ENCODE peak calls at places on chromosome 2, in six cellular contexts. One of them, this sample, is unnamed. For H3F3A, the result is how much of the 10 kb centered on the place peaks cover.

GRCh38 chr2:27001851-27002369 is 30.9 kb upstream of the TMEM214 start:
- DNase-seq in PC-3: peak
- DNase-seq in GM23248: no peak
- DNase-seq in GM23338: peak
- DNase-seq in MM.1S: no peak
- DNase-seq in neural progenitor cell: no peak
- DNase-seq in this sample: no peak

GRCh38 chr2:234556848-234557573 is 60.1 kb upstream of the ARL4C start:
- DNase-seq in PC-3: peak
- DNase-seq in GM23248: peak
- DNase-seq in GM23338: no peak
- DNase-seq in MM.1S: no peak
- DNase-seq in neural progenitor cell: no peak
- DNase-seq in this sample: peak

GRCh38 chr2:241984271-241984655 is 114.7 kb downstream of the RTP5 start:
- DNase-seq in PC-3: no peak
- DNase-seq in GM23248: no peak
- DNase-seq in GM23338: no peak
- DNase-seq in MM.1S: no peak
- DNase-seq in neural progenitor cell: no peak
- DNase-seq in this sample: no peak

GRCh38 chr2:12051831-12052230 is 305.4 kb downstream of the LPIN1 start:
- DNase-seq in PC-3: peak
- DNase-seq in GM23248: peak
- DNase-seq in GM23338: no peak
- DNase-seq in MM.1S: no peak
- DNase-seq in neural progenitor cell: no peak
- DNase-seq in this sample: no peak

GRCh38 chr2:119024568-119024967 is 82.6 kb downstream of the MARCO start:
- DNase-seq in PC-3: no peak
- DNase-seq in GM23248: no peak
- DNase-seq in GM23338: no peak
- DNase-seq in MM.1S: no peak
- DNase-seq in neural progenitor cell: no peak
- DNase-seq in this sample: no peak

GRCh38 chr2:5926896-5927512 is 234.8 kb downstream of the SOX11 start:
- DNase-seq in PC-3: no peak
- DNase-seq in GM23248: no peak
- DNase-seq in GM23338: no peak
- DNase-seq in MM.1S: no peak
- DNase-seq in neural progenitor cell: no peak
- DNase-seq in this sample: no peak

GRCh38 chr2:218267259-218267658 is 2.7 kb downstream of the AAMP start:
- DNase-seq in PC-3: no peak
- DNase-seq in GM23248: no peak
- DNase-seq in GM23338: no peak
- DNase-seq in MM.1S: no peak
- DNase-seq in neural progenitor cell: no peak
- DNase-seq in this sample: no peak

GRCh38 chr2:102100371-102101096 is 42.0 kb upstream of the IL1R1 start:
- DNase-seq in PC-3: peak
- DNase-seq in GM23248: peak
- DNase-seq in GM23338: no peak
- DNase-seq in MM.1S: no peak
- DNase-seq in neural progenitor cell: no peak
- DNase-seq in this sample: peak

GRCh38 chr2:57760448-57760847 is 286.2 kb upstream of the VRK2 start:
- DNase-seq in PC-3: peak
- DNase-seq in GM23248: no peak
- DNase-seq in GM23338: peak
- DNase-seq in MM.1S: no peak
- DNase-seq in neural progenitor cell: peak
- DNase-seq in this sample: no peak

GRCh38 chr2:233404227-233404626 is 49.9 kb downstream of the DGKD start:
- DNase-seq in PC-3: peak
- DNase-seq in GM23248: peak
- DNase-seq in GM23338: peak
- DNase-seq in MM.1S: peak
- DNase-seq in neural progenitor cell: peak
- DNase-seq in this sample: peak

GRCh38 chr2:98828793-98829371 is 98.0 kb upstream of the MGAT4A start:
- DNase-seq in PC-3: peak
- DNase-seq in GM23248: no peak
- DNase-seq in GM23338: no peak
- DNase-seq in MM.1S: no peak
- DNase-seq in neural progenitor cell: no peak
- DNase-seq in this sample: no peak

DNA sequence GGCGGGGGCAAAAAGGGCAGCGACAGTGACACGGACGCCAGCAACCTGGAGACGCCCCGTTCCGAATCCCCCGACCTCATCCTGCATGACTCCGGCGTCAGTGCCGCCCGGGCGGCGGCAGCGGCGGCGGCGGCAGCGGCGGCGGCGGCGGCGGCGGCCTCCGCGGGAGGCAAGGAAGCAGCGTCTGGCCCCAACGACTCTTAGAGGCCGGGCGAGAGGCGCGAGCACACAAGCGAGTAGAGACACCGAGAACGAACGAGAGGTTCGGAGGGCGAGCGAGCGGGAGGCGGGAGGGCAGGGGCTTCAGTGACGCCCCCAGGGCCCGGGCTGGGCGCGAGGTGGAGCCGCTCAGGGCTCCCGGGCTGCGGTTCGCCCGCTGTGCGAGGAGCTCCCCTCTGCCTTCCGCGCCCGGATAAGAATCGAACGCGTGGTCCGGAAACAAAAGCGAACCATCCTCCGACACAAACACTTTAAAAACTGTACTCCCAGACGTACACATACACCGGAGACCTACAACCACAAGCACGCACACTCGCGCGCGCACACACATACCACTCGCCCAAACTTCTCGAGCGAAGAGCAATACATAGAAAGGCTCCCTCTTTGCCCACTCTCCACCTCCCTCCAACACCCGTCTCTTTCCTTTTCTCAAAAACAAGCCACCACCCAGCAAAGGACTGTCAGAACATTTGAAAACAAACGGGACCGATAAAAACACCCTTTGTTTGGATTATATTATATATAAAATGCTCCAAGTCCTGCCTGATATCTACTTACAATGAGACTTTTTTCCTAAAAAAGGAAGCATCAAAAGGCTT is 2.8 kb downstream of the SP9 start:
- DNase-seq in PC-3: no peak
- DNase-seq in GM23248: no peak
- DNase-seq in GM23338: peak
- DNase-seq in MM.1S: peak
- DNase-seq in neural progenitor cell: peak
- DNase-seq in this sample: no peak
- TF ChIP-seq EZH2 in PC-3: no peak
- TF ChIP-seq EZH2 in GM23248: no peak
- TF ChIP-seq EZH2 in GM23338: peak
- TF ChIP-seq EZH2 in MM.1S: no peak
- TF ChIP-seq EZH2 in neural progenitor cell: no peak
- TF ChIP-seq EZH2 in this sample: no peak

DNA sequence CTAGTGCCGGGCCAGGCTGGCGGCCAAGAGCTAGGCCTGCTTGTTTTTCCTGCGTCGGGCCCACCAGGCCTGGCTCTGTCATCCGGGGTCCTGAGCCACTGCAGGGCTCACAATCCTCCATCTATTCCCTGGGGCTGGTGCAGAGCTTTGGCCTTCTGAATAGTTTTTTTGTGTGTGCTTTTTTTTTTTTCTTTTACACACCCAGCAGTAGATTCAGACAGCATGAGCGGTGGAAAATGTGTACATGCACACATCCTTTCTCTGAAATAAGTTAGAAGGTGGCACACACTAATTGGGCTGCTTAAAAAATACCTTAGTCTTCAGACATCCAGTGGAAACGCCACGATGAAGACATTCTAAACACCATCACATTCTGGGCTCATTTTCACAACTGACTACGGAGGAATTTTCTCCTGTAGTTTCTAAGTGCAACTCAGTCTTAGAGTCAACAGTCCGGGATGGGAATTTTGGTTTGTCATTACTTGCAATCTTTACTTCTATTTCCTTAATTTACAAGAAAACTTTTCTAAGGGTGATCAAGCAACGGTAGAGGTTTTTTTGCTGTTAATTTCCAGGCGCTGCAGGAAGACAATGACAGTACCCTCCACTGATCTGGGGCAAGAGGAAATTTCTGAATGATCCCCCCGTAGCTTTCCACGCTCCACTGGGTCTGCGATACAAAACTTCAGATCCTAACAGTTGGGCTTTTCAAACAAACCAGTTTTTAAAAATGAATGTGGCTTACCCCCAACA is 6.0 kb downstream of the ZFP36L2 start:
- DNase-seq in PC-3: peak
- DNase-seq in GM23248: peak
- DNase-seq in GM23338: no peak
- DNase-seq in MM.1S: peak
- DNase-seq in neural progenitor cell: no peak
- DNase-seq in this sample: no peak
- H3F3A ChIP-seq in PC-3: under half
- H3F3A ChIP-seq in GM23248: under half
- H3F3A ChIP-seq in GM23338: under half
- H3F3A ChIP-seq in MM.1S: half or more
- H3F3A ChIP-seq in neural progenitor cell: half or more
- H3F3A ChIP-seq in this sample: half or more

GRCh38 chr2:120344214-120344990 is 1.5 kb upstream of the INHBB start:
- DNase-seq in PC-3: peak
- DNase-seq in GM23248: peak
- DNase-seq in GM23338: peak
- DNase-seq in MM.1S: no peak
- DNase-seq in neural progenitor cell: peak
- DNase-seq in this sample: peak
- TF ChIP-seq EZH2 in PC-3: no peak
- TF ChIP-seq EZH2 in GM23248: no peak
- TF ChIP-seq EZH2 in GM23338: peak
- TF ChIP-seq EZH2 in MM.1S: no peak
- TF ChIP-seq EZH2 in neural progenitor cell: peak
- TF ChIP-seq EZH2 in this sample: no peak

GRCh38 chr2:40101076-40101688 is 322.1 kb upstream of the THUMPD2 start:
- DNase-seq in PC-3: no peak
- DNase-seq in GM23248: peak
- DNase-seq in GM23338: no peak
- DNase-seq in MM.1S: peak
- DNase-seq in neural progenitor cell: peak
- DNase-seq in this sample: no peak
- H3F3A ChIP-seq in PC-3: under half
- H3F3A ChIP-seq in GM23248: half or more
- H3F3A ChIP-seq in GM23338: under half
- H3F3A ChIP-seq in MM.1S: under half
- H3F3A ChIP-seq in neural progenitor cell: under half
- H3F3A ChIP-seq in this sample: under half

This sample was measured in PC-9.